ENCODE peak calls at places on chromosome 1, in four cellular contexts. B, O, M and W are unnamed samples. For H3K4me1, the result is how much of the 10 kb centered on the place peaks cover.

GRCh38 chr1:12592496-12592895 is 25.5 kb downstream of the DHRS3 start:
- DNase-seq in B (no peak), O (no peak), M (no peak), W (no peak)

GRCh38 chr1:172144445-172145060 is 275.9 kb upstream of the C1orf105 start:
- DNase-seq in B (no peak), O (peak), M (peak), W (no peak)

GRCh38 chr1:44314401-44314800 is 40.7 kb downstream of the ERI3 start:
- DNase-seq in B (no peak), O (no peak), M (no peak), W (peak)

GRCh38 chr1:197180252-197180878 is 33.9 kb upstream of the ASPM start:
- DNase-seq in B (peak), O (no peak), M (no peak), W (peak)

GRCh38 chr1:19495816-19496528 is 10.6 kb upstream of the CAPZB start:
- DNase-seq in B (no peak), O (no peak), M (no peak), W (no peak)

GRCh38 chr1:237877628-237878027 is 13.1 kb downstream of the ZP4 start:
- DNase-seq in B (no peak), O (no peak), M (no peak), W (no peak)

GRCh38 chr1:164165466-164165865 is 393.5 kb upstream of the PBX1 start:
- DNase-seq in B (no peak), O (no peak), M (no peak), W (no peak)

GRCh38 chr1:153611024-153611352 is 1.9 kb downstream of the S100A16 start:
- DNase-seq in B (peak), O (no peak), M (no peak), W (no peak)

GRCh38 chr1:244214009-244214967 is 163.2 kb downstream of the ZBTB18 start:
- DNase-seq in B (peak), O (no peak), M (no peak), W (peak)

DNA sequence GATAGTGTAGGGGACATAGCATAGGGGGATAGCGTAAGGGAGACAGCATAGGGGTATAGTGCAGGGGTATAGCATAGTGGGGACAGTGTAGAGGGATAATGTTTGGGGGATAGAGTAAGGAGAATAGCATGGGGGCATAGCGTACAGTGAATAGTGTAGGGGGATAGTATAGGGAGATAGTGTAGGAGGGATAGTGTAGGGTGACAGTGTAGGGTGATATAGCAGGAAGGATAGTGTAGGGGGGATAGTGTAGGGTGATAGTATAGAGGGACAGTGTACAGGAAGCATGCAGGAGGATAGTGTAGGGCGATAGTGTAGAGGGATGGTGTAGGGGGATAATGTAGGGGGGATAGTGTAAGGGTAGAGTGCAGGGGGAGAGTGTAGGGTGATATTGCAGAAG is 11.7 kb upstream of the ARF1 start:
- DNase-seq in B (no peak), O (no peak), M (no peak), W (no peak)
- H3K4me1 ChIP-seq in B (under half), O (under half), M (under half), W (under half)

GRCh38 chr1:30684881-30685795 is 38.2 kb downstream of the MATN1 start:
- DNase-seq in B (peak), O (no peak), M (peak), W (peak)
- H3K4me1 ChIP-seq in B (under half), O (under half), M (under half), W (under half)

DNA sequence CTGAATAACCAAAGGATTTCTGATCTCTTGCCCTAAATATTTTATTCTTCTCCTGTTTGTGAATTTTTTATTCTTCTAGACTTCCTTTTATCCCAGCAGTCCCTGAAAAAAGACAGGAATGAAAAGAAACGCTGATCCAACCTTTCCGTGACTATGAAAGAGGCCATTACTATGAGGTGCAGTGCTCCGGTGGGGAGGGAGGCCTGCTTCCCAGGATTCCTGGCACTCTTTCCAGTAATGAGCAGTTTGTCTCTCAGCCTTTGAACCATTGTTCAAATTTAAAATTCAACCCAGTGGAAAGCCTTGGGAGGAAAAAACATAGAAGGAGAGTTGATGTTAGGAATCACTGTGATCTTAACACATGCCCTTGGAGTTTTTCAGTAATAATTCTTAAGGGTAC is 5.9 kb downstream of the IER5 start:
- DNase-seq in B (no peak), O (no peak), M (no peak), W (no peak)
- H3K4me1 ChIP-seq in B (half or more), O (under half), M (under half), W (under half)

DNA sequence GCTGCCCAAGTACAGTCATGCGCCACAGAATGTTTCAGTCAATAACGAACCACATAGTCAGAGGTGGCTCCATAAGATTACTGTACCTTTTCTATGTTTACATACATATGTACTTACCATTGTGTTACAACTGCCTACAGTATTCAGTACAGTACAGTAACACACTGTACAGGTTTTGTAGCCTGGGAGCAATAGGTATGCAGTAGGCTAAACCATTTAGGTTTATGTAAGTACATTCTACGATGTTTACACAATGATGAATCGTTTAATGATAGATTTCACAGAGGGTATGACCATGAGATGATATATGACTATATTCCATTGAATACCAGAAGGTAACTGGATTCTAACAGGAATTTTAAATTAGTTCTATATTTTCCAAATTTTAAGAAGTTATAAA is 10.5 kb downstream of the YY1AP1 start:
- DNase-seq in B (no peak), O (no peak), M (no peak), W (no peak)
- H3K4me1 ChIP-seq in B (under half), O (under half), M (under half), W (under half)

GRCh38 chr1:154969741-154970452 is 650 bp downstream of the SHC1 start:
- DNase-seq in B (no peak), O (no peak), M (peak), W (no peak)
- H3K4me1 ChIP-seq in B (under half), O (under half), M (under half), W (under half)

GRCh38 chr1:9235560-9235959 is 986 bp downstream of the H6PD start:
- DNase-seq in B (no peak), O (no peak), M (peak), W (no peak)

GRCh38 chr1:9235123-9235513 is 544 bp downstream of the H6PD start:
- DNase-seq in B (peak), O (no peak), M (no peak), W (peak)

GRCh38 chr1:9239622-9240401 is 5.2 kb downstream of the H6PD start:
- DNase-seq in B (no peak), O (no peak), M (peak), W (no peak)

GRCh38 chr1:9238550-9238949 is 4.0 kb downstream of the H6PD start:
- DNase-seq in B (no peak), O (no peak), M (no peak), W (no peak)

GRCh38 chr1:9238134-9238533 is 3.6 kb downstream of the H6PD start:
- DNase-seq in B (no peak), O (no peak), M (no peak), W (no peak)
- H3K4me1 ChIP-seq in B (under half), O (half or more), M (under half), W (under half)

GRCh38 chr1:41958015-41958673 is 39.4 kb upstream of the HIVEP3 start:
- DNase-seq in B (no peak), O (no peak), M (no peak), W (no peak)
- H3K4me1 ChIP-seq in B (under half), O (under half), M (under half), W (under half)

DNA sequence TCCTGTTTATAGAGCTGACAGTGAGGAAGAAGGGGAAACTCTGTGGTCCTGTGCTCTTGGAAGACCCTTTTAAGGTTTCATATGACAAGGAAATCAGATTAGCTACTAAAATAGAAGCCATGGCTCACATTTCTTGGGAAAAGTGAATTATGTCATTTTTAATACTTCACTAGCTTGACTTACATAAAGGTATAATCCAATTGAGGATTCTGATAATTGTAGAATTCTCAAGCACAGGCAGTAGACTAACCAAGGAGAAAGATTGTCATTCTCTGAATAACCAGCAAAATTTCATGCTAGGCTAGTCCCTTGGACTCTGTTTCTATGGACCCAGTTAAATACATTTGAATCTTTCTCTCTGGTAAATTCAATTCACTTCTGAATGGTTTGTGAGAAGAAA is 613.0 kb upstream of the BEND5 start:
- DNase-seq in B (no peak), O (no peak), M (no peak), W (no peak)
- H3K4me1 ChIP-seq in B (under half), O (under half), M (under half), W (under half)

GRCh38 chr1:231408528-231409094 is 13.5 kb downstream of the EGLN1 start:
- DNase-seq in B (no peak), O (no peak), M (no peak), W (no peak)
- H3K4me1 ChIP-seq in B (half or more), O (under half), M (under half), W (under half)